ENCODE peak calls at places on chromosomes 5 and 9, in eight cellular contexts. J is astrocyte of the cerebellum, F is right atrium auricular region, E is left lung, L is adipocyte, Y is mesenchymal stem cell, A is fibroblast of the aortic adventitia, V is AG04450. D is an unnamed sample.

GRCh38 chr9:84742261-84742660 is 72.7 kb downstream of the NTRK2 start:
- DNase-seq in J (no peak), F (no peak), E (no peak), L (no peak), Y (no peak), A (no peak), V (no peak), D (no peak)

GRCh38 chr9:123373447-123373923 is 17.5 kb downstream of the CRB2 start:
- DNase-seq in J (no peak), F (no peak), E (no peak), L (no peak), Y (no peak), A (no peak), V (no peak), D (no peak)

GRCh38 chr9:3200331-3200774 is 325.4 kb downstream of the RFX3 start:
- DNase-seq in J (no peak), F (no peak), E (no peak), L (no peak), Y (peak), A (peak), V (no peak), D (no peak)

GRCh38 chr9:2833096-2833495 is 10.8 kb downstream of the PUM3 start:
- DNase-seq in J (no peak), F (no peak), E (no peak), L (no peak), Y (no peak), A (peak), V (no peak), D (no peak)

GRCh38 chr9:124869466-124869985 is 7.6 kb downstream of the ARPC5L start:
- DNase-seq in J (no peak), F (no peak), E (no peak), L (peak), Y (peak), A (no peak), V (no peak), D (no peak)

GRCh38 chr9:81499021-81499454 is 190.3 kb downstream of the TLE1 start:
- DNase-seq in J (peak), F (no peak), E (no peak), L (peak), Y (peak), A (peak), V (peak), D (no peak)

GRCh38 chr5:178078197-178078995 is 34.9 kb upstream of the N4BP3 start:
- DNase-seq in J (no peak), F (no peak), E (no peak), L (peak), Y (peak), A (peak), V (peak), D (no peak)

GRCh38 chr5:172881691-172882370 is 47.8 kb downstream of the ERGIC1 start:
- DNase-seq in J (no peak), F (no peak), E (peak), L (no peak), Y (peak), A (peak), V (no peak), D (no peak)

GRCh38 chr9:75186767-75187380 is 98.6 kb downstream of the OSTF1 start:
- DNase-seq in J (no peak), F (no peak), E (no peak), L (peak), Y (peak), A (peak), V (no peak), D (no peak)

GRCh38 chr9:89426389-89426961 is 71.4 kb downstream of the SEMA4D start:
- DNase-seq in J (no peak), F (no peak), E (no peak), L (no peak), Y (no peak), A (no peak), V (no peak), D (no peak)

GRCh38 chr5:124651663-124652513 is 94.6 kb downstream of the ZNF608 start:
- DNase-seq in J (no peak), F (peak), E (peak), L (peak), Y (peak), A (peak), V (peak), D (no peak)

GRCh38 chr5:95261369-95262175 is 23.3 kb downstream of the MCTP1 start:
- DNase-seq in J (peak), F (no peak), E (no peak), L (peak), Y (peak), A (peak), V (no peak), D (no peak)

GRCh38 chr5:179953934-179954833 is 46.5 kb upstream of the TBC1D9B start:
- DNase-seq in J (no peak), F (no peak), E (no peak), L (peak), Y (no peak), A (peak), V (no peak), D (no peak)

GRCh38 chr5:79143684-79144379 is 32.2 kb downstream of the BHMT start:
- DNase-seq in J (peak), F (no peak), E (no peak), L (peak), Y (no peak), A (peak), V (no peak), D (no peak)

GRCh38 chr9:117800389-117800788 is 96.2 kb downstream of the TLR4 start:
- DNase-seq in J (no peak), F (no peak), E (no peak), L (no peak), Y (no peak), A (no peak), V (no peak), D (no peak)

GRCh38 chr9:105842023-105842644 is 147.8 kb downstream of the TMEM38B start:
- DNase-seq in J (peak), F (no peak), E (no peak), L (peak), Y (peak), A (peak), V (no peak), D (no peak)

DNA sequence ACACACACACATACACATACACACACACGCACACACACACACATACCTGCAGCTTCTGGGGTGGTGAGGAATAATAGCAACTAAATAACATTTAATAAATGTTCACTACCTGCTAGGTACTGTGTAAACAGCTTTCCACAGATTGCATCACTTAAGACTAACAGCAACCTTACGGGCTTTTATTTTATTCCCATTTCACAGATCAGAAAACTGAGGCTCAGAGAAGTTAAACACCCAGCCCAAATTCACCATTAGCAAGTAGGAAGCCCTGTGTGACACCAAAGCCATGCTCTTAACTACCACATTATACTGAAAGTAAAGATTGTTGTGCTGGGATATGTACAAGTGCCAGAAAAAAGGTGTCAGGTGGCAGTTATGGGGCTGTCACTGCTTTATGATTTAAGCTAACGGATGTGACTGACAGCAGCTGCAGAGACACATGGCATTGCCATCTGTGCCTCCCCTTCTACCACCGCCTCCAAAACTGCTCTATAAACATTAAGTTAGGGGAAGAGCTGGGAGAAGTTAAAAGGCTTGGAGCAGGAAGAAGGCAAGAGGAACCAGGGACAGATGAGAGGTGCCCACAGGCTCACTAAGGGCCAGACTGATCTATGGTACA is 13.6 kb downstream of the MTMR12 start:
- DNase-seq in J (no peak), F (no peak), E (no peak), L (no peak), Y (no peak), A (no peak), V (no peak), D (no peak)
- H3K4me3 ChIP-seq in J (no peak), F (no peak), E (no peak), L (no peak), Y (no peak), A (no peak), V (no peak), D (no peak)

GRCh38 chr5:65062684-65063083 is 294.0 kb downstream of the CWC27 start:
- DNase-seq in J (peak), F (peak), E (no peak), L (peak), Y (peak), A (peak), V (peak), D (peak)
- H3K4me3 ChIP-seq in J (no peak), F (no peak), E (no peak), L (peak), Y (no peak), A (no peak), V (no peak), D (no peak)

DNA sequence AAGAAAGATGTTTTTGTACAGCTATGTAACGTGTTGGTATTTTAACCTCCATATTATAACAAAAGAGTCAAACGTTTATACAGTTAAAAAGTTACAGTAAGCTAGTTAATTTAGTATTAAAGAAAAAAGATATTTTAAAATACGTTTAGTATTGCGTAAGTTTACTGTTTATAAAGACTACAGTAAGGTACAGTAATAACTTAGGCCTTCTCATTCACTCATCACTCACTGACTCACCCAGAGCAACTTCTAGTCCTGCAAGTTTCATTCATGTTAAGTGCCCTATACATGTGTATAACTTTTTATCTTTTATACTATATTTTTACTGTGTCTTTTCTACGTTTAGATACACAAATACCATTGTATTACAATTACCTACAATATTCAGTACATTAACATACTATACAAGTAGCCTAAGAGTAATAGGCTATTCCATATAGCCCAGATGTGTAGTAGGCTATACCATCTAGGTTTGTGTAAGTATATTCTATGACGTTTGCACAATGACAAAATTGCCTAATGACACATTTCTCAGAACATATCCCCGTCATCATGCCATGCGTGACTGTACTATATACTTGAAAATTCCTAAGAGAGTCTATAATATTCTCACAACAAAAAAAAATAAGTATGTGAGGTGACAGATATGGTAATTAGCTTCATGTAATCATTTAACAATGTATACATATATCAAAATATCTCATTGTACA is 33.8 kb downstream of the ERP44 start:
- DNase-seq in J (no peak), F (no peak), E (no peak), L (peak), Y (peak), A (peak), V (peak), D (no peak)
- H3K4me3 ChIP-seq in J (no peak), F (no peak), E (no peak), L (no peak), Y (no peak), A (no peak), V (no peak), D (no peak)

DNA sequence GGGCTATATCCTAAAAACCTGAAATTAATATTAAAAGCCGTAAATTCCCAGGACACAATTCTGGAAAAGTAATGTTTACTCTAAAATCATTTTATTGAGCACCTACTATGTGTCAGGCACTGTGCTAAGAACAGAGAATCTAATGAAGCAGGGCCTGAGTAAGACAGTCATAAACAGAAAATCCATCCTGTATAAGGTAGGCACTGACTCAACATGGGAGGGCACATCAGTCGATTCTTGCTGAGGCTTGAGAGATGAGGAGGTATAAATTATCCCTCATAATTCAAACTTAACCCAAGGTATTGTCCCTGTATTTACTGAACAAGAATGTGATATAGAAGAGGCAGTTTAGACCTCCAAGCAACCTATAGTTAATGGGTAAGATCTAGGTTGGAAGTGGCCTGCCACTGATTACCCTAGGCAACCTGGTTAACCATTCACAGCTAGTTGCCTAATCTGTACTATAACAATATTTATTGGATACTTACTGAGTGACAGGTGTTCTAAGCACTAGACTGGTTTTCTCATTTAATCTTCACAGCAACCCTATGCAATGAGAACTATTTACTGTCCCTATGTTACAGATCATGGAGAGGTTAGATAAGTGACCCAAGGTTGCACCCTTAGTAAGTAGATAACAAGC is 317.8 kb downstream of the PDE4D start:
- DNase-seq in J (no peak), F (no peak), E (no peak), L (no peak), Y (no peak), A (no peak), V (no peak), D (no peak)
- H3K4me3 ChIP-seq in J (no peak), F (no peak), E (no peak), L (no peak), Y (no peak), A (no peak), V (no peak), D (no peak)

DNA sequence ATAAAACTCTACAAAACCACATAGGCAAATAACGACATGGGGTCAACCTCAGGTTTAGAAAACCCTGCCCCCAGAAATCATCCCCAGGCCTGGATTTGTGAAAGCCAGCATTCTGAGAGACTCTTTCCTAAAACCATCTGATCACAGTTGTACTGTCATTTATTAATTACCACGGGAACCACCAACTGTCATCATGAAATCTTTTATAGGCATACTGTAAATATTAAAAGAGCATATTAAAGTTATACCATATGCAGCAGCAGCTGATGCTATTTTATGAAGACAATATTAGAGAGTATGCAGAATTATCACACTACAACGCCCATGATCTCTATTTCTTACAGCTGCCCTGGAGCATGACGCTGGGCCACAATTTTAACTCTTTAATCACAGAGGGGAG is 9.0 kb upstream of the ZDHHC21 start:
- DNase-seq in J (no peak), F (no peak), E (no peak), L (no peak), Y (no peak), A (no peak), V (no peak), D (no peak)
- H3K4me3 ChIP-seq in J (no peak), F (no peak), E (no peak), L (no peak), Y (no peak), A (no peak), V (no peak), D (no peak)